ENCODE peak calls at places on chromosomes 11 and 22, in five cellular contexts. X is K562, M is A549, Z is suprapubic skin, V is sigmoid colon. I is an unnamed sample.

GRCh38 chr11:84247129-84247528 is 961.0 kb upstream of the CCDC90B start:
- DNase-seq in X (no peak), M (no peak), Z (no peak), V (no peak), I (no peak)

GRCh38 chr11:122646549-122647340 is 8.8 kb upstream of the UBASH3B start:
- DNase-seq in X (no peak), M (no peak), Z (no peak), V (no peak), I (no peak)

GRCh38 chr11:16783321-16783801 is 44.9 kb downstream of the C11orf58 start:
- DNase-seq in X (no peak), M (no peak), Z (no peak), V (peak; percentile 46), I (no peak)

GRCh38 chr22:49713003-49713402 is 114.7 kb downstream of the BRD1 start:
- DNase-seq in X (no peak), M (no peak), Z (no peak), V (no peak), I (no peak)

GRCh38 chr11:121067026-121067425 is 34.0 kb upstream of the TECTA start:
- DNase-seq in X (no peak), M (no peak), Z (no peak), V (no peak), I (no peak)

GRCh38 chr11:76801205-76801604 is 18.0 kb downstream of the TSKU start:
- DNase-seq in X (no peak), M (no peak), Z (no peak), V (no peak), I (no peak)

GRCh38 chr11:2221024-2221423 is 49.4 kb downstream of the ASCL2 start:
- DNase-seq in X (no peak), M (no peak), Z (no peak), V (no peak), I (no peak)

GRCh38 chr11:44815917-44816456 is 89.2 kb downstream of the TSPAN18 start:
- DNase-seq in X (no peak), M (no peak), Z (no peak), V (no peak), I (no peak)

GRCh38 chr22:31278643-31279326 is 13.5 kb downstream of the PIK3IP1 start:
- DNase-seq in X (no peak), M (no peak), Z (peak; percentile 54), V (peak; percentile 58), I (no peak)
- H3K27ac ChIP-seq in X (no peak overlapping the region), M (no peak overlapping the region), Z (peak overlapping the region; percentile 23), V (no peak overlapping the region), I (peak overlapping the region; percentile 5)

DNA sequence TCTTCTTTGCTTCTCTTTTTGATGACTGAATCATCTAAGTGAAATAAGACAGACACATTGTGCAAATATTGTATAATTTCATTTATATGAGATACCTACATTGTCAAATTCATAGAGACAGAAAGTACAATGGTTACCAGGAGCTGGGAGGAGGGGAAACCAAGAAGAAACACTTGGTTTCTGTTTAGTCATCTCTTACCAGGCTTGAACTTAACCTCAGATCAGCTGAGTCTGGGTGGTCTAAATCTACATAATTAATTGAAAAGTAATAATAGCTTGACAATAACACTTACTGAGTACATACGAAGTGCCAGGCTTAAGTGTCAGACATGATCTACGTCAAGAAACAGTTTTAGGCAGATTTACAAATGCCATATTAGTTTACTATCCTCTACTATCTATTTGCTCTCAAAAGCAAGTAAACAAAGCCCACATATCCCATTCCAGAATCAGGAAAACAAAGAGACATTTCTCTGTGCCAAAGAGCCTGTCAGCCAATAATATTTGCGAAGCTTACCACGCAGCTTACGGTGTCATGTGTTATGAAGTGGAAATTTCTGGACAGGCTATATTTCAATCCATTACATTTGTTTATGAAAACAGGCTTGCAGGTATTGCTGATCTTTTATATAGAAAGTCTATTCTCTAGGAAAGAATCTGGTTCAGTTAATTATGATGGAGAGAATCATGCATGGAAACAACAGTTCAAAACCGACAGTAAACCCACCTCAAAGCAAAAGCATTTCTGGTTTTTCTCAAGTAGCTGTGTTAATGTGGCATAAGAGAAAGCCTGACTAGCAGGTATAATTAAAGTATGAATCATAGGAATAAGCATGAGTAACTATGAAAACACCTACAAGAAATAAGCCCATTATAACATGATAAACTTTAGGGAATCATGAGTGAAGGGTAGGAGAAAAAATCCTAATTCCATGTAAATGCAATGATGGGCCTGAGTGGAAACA is 2.7 kb upstream of the ARHGAP42 start:
- DNase-seq in X (no peak), M (no peak), Z (no peak), V (no peak), I (no peak)
- TF ChIP-seq EP300 in X (no peak), M (no peak), Z (no peak), V (no peak), I (no peak)

GRCh38 chr11:130725417-130726233 is 190.7 kb downstream of the SNX19 start:
- DNase-seq in X (no peak), M (no peak), Z (no peak), V (no peak), I (no peak)
- H3K27ac ChIP-seq in X (no peak overlapping the region), M (no peak overlapping the region), Z (no peak overlapping the region), V (no peak overlapping the region), I (no peak overlapping the region)

DNA sequence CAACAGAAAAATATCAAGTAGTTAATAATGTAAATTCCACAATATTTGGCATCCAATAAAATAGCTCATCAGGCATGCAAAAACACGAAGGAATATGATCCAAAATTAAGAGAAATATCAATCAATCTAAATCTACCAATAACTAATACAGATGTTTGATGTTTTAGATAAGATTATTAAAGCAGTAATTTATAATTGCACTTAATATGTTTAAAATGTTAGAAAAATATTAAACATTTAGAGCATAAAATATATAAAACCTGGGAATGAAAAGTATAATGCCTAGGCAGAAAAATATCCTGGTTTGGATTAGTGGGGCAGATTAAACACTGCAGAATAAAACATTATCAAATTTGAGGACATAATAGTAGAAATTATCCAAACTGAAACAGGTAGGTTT is 879.9 kb downstream of the FAM181B start:
- DNase-seq in X (no peak), M (no peak), Z (no peak), V (no peak), I (no peak)
- TF ChIP-seq EP300 in X (no peak), M (no peak), Z (no peak), V (no peak), I (no peak)

GRCh38 chr11:69642913-69643632 is 2.1 kb downstream of the CCND1 start:
- DNase-seq in X (peak; percentile 85), M (peak; percentile 55), Z (no peak), V (peak; percentile 86), I (peak; percentile 81)

GRCh38 chr11:69640995-69641581 is at the start of gene CCND1:
- DNase-seq in X (peak; percentile 48), M (peak; percentile 71), Z (no peak), V (peak; percentile 77), I (peak; percentile 66)

GRCh38 chr11:69643646-69644045 is 2.7 kb downstream of the CCND1 start:
- DNase-seq in X (no peak), M (no peak), Z (no peak), V (no peak), I (no peak)

GRCh38 chr11:69641681-69642548 is 959 bp downstream of the CCND1 start:
- DNase-seq in X (peak; percentile 45), M (no peak), Z (no peak), V (peak; percentile 61), I (no peak)

GRCh38 chr11:69642549-69642912 is 1.6 kb downstream of the CCND1 start:
- DNase-seq in X (peak; percentile 59), M (no peak), Z (no peak), V (peak; percentile 65), I (peak; percentile 90)
- H3K27ac ChIP-seq in X (peak overlapping the region; percentile 66), M (peak overlapping the region; percentile 95), Z (peak overlapping the region; percentile 87), V (peak overlapping the region; percentile 89), I (peak overlapping the region; percentile 88)

GRCh38 chr11:58579192-58580129 is 598 bp downstream of the ZFP91 start:
- DNase-seq in X (peak; percentile 78), M (peak; percentile 65), Z (peak; percentile 97), V (peak; percentile 97), I (peak; percentile 91)
- TF ChIP-seq EP300 in X (peak; percentile 54), M (peak; percentile 16), Z (no peak), V (peak; percentile 59), I (no peak)

GRCh38 chr11:62853279-62853965 is 14.0 kb upstream of the WDR74 start:
- DNase-seq in X (no peak), M (no peak), Z (no peak), V (no peak), I (no peak)
- H3K27ac ChIP-seq in X (peak overlapping the region; percentile 92), M (peak overlapping the region; percentile 90), Z (peak overlapping the region; percentile 23), V (no peak overlapping the region), I (peak overlapping the region; percentile 29)

GRCh38 chr11:47578524-47579460 is at the start of the genes KBTBD4 and NDUFS3:
- DNase-seq in X (peak; percentile 86), M (peak; percentile 90), Z (peak; percentile 93), V (peak; percentile 95), I (peak; percentile 93)
- TF ChIP-seq EP300 in X (peak; percentile 53), M (no peak), Z (no peak), V (peak; percentile 19), I (no peak)

GRCh38 chr11:65444314-65445051 is 21.9 kb downstream of the NEAT1 start:
- DNase-seq in X (no peak), M (no peak), Z (peak; percentile 74), V (peak; percentile 76), I (peak; percentile 76)
- H3K27ac ChIP-seq in X (peak overlapping the region; percentile 12), M (peak overlapping the region; percentile 43), Z (peak overlapping the region; percentile 63), V (peak overlapping the region; percentile 99), I (peak overlapping the region; percentile 27)

GRCh38 chr11:105903113-105903512 is 118.9 kb downstream of the MSANTD4 start:
- DNase-seq in X (no peak), M (no peak), Z (no peak), V (no peak), I (no peak)
- TF ChIP-seq EP300 in X (no peak), M (no peak), Z (no peak), V (no peak), I (no peak)